ENCODE peak calls at places on chromosomes 1 and 21, in nine cellular contexts. S is cardiac muscle cell; K is kidney; C is mucosa of descending colon; D is transverse colon; B is fibroblast of villous mesenchyme; E is left lung; V is fibroblast of pulmonary artery; W is CD8-positive, alpha-beta T cell. M is an unnamed sample.

GRCh38 chr1:94383966-94384408 is 34.2 kb upstream of the ABCD3 start:
- DNase-seq in S (peak), K (no peak), C (peak), D (peak), B (peak), E (no peak), V (peak), W (no peak), M (peak)

GRCh38 chr1:113890816-113891215 is 3.4 kb upstream of the BCL2L15 start:
- DNase-seq in S (no peak), K (no peak), C (no peak), D (no peak), B (no peak), E (no peak), V (no peak), W (no peak), M (no peak)

GRCh38 chr1:7223334-7224080 is 438.3 kb downstream of the CAMTA1 start:
- DNase-seq in S (peak), K (no peak), C (no peak), D (no peak), B (peak), E (no peak), V (peak), W (no peak), M (peak)

GRCh38 chr1:230308039-230308438 is 118.1 kb downstream of the PGBD5 start:
- DNase-seq in S (peak), K (peak), C (peak), D (peak), B (peak), E (peak), V (peak), W (no peak), M (peak)

GRCh38 chr1:207495816-207496792 is at the start of gene CR1:
- DNase-seq in S (peak), K (peak), C (peak), D (peak), B (no peak), E (peak), V (peak), W (peak), M (no peak)

GRCh38 chr21:25307489-25307888 is 299.8 kb downstream of the MRPL39 start:
- DNase-seq in S (no peak), K (no peak), C (no peak), D (no peak), B (no peak), E (no peak), V (no peak), W (no peak), M (peak)

GRCh38 chr1:202162049-202162417 is 1.6 kb upstream of the PTPN7 start:
- DNase-seq in S (no peak), K (peak), C (no peak), D (peak), B (no peak), E (no peak), V (no peak), W (peak), M (no peak)

GRCh38 chr1:18907021-18907913 is 4.9 kb upstream of the ALDH4A1 start:
- DNase-seq in S (peak), K (no peak), C (peak), D (peak), B (peak), E (peak), V (peak), W (peak), M (peak)

GRCh38 chr1:111516008-111516535 is 12.6 kb upstream of the ADORA3 start:
- DNase-seq in S (peak), K (no peak), C (no peak), D (peak), B (peak), E (no peak), V (peak), W (peak), M (peak)

GRCh38 chr1:183553769-183554168 is 36.5 kb downstream of the NCF2 start:
- DNase-seq in S (peak), K (no peak), C (no peak), D (no peak), B (peak), E (no peak), V (no peak), W (no peak), M (no peak)

GRCh38 chr1:225699336-225699735 is 46.4 kb upstream of the ENAH start:
- DNase-seq in S (peak), K (no peak), C (no peak), D (no peak), B (peak), E (no peak), V (peak), W (no peak), M (peak)

GRCh38 chr1:53460666-53461328 is 1.6 kb downstream of the DMRTB1 start:
- DNase-seq in S (no peak), K (no peak), C (no peak), D (no peak), B (no peak), E (no peak), V (no peak), W (no peak), M (no peak)

GRCh38 chr1:152167835-152168534 is 9.0 kb upstream of the RPTN start:
- DNase-seq in S (peak), K (no peak), C (no peak), D (no peak), B (peak), E (no peak), V (peak), W (no peak), M (peak)

GRCh38 chr1:152166966-152167365 is 7.9 kb upstream of the RPTN start:
- DNase-seq in S (no peak), K (no peak), C (no peak), D (no peak), B (no peak), E (no peak), V (no peak), W (no peak), M (no peak)

GRCh38 chr1:152165291-152166077 is 6.5 kb upstream of the RPTN start:
- DNase-seq in S (no peak), K (no peak), C (no peak), D (no peak), B (no peak), E (no peak), V (no peak), W (no peak), M (no peak)

GRCh38 chr1:152162826-152163463 is 3.9 kb upstream of the RPTN start:
- DNase-seq in S (peak), K (no peak), C (no peak), D (no peak), B (peak), E (no peak), V (peak), W (no peak), M (peak)

GRCh38 chr1:152164542-152165136 is 5.6 kb upstream of the RPTN start:
- DNase-seq in S (no peak), K (no peak), C (no peak), D (no peak), B (no peak), E (no peak), V (no peak), W (no peak), M (no peak)
- H3K4me3 ChIP-seq in S (no peak), K (no peak), C (no peak), D (no peak), B (no peak), E (no peak), V (no peak), W (no peak), M (no peak)

DNA sequence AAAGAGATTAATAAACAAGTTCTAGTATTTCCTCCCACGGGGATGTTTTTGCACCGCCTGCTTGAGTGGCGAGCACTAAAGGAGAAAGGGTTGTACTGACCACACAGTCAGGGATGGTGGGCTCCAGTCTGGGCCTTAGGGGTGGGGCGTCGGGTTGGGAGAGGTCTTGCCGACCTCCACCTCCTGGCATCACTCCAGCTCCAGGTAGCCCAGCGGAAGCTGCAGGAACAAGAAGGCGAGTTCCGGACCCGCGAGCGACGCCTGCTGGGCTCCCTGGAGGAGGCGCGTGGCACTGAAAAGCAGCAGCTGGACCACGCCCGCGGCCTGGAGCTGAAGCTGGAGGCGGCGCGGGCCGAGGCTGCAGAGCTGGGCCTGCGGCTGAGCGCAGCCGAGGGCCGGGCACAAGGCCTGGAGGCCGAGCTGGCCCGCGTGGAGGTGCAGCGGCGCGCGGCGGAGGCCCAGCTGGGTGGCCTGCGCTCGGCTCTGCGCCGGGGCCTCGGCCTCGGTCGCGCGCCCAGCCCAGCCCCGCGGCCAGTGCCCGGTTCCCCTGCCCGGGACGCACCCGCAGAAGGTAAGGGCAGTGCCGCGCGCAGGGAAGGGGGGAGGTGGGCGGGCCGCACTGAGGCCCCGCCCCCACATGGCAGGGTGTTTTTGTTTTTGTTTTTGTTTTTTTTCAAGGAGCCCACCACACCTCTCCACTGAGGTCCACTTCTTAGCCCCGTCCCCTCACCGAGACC is 19.7 kb downstream of the MFAP2 start:
- DNase-seq in S (peak), K (peak), C (peak), D (peak), B (peak), E (peak), V (peak), W (peak), M (peak)
- TF ChIP-seq CTCF in S (peak), K (peak), C (peak), D (peak), B (peak), E (peak), V (peak), W (peak), M (peak)

GRCh38 chr1:9294910-9295636 is 2.4 kb downstream of the SPSB1 start:
- DNase-seq in S (peak), K (no peak), C (peak), D (peak), B (peak), E (no peak), V (peak), W (no peak), M (peak)

GRCh38 chr1:9294440-9294773 is 1.7 kb downstream of the SPSB1 start:
- DNase-seq in S (peak), K (no peak), C (no peak), D (no peak), B (peak), E (no peak), V (peak), W (no peak), M (peak)

GRCh38 chr1:9296850-9297249 is 4.2 kb downstream of the SPSB1 start:
- DNase-seq in S (no peak), K (no peak), C (no peak), D (no peak), B (peak), E (no peak), V (no peak), W (no peak), M (no peak)

GRCh38 chr1:9297831-9298230 is 5.1 kb downstream of the SPSB1 start:
- DNase-seq in S (no peak), K (no peak), C (no peak), D (no peak), B (no peak), E (no peak), V (no peak), W (no peak), M (no peak)

GRCh38 chr1:9295884-9296283 is 3.2 kb downstream of the SPSB1 start:
- DNase-seq in S (no peak), K (no peak), C (no peak), D (no peak), B (no peak), E (no peak), V (no peak), W (no peak), M (no peak)
- H3K4me3 ChIP-seq in S (no peak), K (no peak), C (no peak), D (no peak), B (no peak), E (no peak), V (no peak), W (no peak), M (peak)

DNA sequence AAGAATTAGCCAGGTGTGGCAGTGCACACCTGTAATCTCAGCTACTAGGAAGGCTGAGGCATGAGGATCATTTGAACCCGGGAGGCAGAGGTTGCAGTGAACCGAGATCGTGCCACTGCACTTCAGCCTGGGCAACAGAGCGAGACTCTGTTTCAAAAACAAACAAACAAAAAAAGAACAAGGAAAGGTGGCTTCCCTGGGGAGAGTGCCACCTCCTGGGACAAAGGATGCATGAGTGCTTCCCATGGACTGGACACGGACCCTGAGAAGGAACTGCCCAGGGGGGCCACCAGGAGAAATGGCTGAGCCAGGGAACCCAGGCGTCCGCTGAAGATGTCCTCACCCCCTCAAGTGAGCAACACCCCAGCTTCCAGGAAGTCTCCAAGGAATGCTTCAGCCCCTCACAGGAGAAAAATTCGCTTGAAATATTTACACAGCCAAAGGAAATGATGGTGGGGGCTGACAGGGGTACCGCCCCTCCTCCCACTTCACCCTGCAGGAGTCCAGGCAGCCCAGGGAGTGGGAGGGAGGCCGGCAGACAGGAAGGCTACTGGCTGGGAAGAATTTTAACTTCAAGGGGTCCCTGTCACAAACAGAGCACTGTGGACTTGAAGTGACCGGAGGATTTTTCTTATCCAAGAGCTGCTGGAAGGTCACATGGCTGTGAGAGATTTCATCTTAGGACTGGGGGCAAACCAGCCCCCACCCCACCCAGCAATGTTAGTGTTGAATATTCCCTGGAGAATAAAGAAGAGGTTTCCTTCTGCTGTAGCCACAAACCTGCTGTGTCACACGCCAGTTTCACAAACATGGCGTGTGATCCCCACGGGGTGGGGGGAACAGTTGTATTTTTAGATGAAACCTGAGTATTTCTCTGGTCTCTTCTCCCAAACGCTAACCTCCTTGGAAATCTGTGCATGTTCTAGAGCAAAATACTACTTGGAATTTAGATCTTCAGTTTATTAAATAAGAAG is 90.8 kb upstream of the SLC25A33 start:
- DNase-seq in S (no peak), K (no peak), C (no peak), D (no peak), B (peak), E (no peak), V (no peak), W (no peak), M (no peak)
- TF ChIP-seq CTCF in S (no peak), K (no peak), C (no peak), D (peak), B (peak), E (no peak), V (peak), W (no peak), M (no peak)

DNA sequence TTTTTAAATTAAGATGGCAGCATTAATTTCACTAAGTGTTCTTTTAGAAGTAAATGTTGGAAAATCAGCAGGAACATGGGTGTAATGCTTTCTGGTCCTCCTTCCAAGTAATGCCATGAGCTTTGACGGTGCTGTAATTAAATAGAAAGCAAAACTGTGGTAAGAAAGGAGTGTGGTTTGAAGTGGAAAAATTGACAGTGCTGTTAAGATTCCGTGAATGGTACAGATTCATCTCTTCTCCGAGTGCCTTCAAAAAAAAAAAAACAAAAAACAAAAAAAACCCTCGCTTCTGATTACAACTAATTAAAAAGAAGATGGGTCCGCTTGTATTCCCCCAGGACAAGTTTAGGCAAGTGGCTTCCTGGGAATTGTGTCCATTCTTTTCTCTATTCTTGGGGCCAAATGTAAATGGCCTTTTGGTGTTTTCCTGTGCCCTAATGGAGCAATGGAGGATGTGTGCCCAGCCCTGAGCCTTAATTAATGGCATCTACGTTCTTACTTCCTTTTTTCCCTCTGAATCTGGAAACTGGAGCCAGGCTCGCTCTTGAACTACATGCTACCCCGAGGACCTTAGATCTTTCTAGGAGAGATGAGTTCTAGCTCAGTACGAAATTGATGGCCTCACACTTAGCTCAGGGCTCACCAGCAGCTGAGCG is 5.1 kb downstream of the LMO4 start:
- DNase-seq in S (no peak), K (no peak), C (peak), D (no peak), B (peak), E (no peak), V (no peak), W (no peak), M (peak)
- H3K4me3 ChIP-seq in S (peak), K (peak), C (no peak), D (peak), B (peak), E (peak), V (peak), W (no peak), M (peak)

GRCh38 chr1:226723640-226724532 is 15.2 kb downstream of the ITPKB start:
- DNase-seq in S (peak), K (no peak), C (no peak), D (no peak), B (peak), E (no peak), V (peak), W (no peak), M (peak)

GRCh38 chr1:226719596-226720386 is 19.3 kb downstream of the ITPKB start:
- DNase-seq in S (no peak), K (no peak), C (no peak), D (no peak), B (no peak), E (peak), V (no peak), W (no peak), M (no peak)

GRCh38 chr1:226722240-226722900 is 16.7 kb downstream of the ITPKB start:
- DNase-seq in S (no peak), K (no peak), C (no peak), D (no peak), B (no peak), E (peak), V (no peak), W (no peak), M (no peak)

GRCh38 chr1:226725870-226726212 is 13.2 kb downstream of the ITPKB start:
- DNase-seq in S (no peak), K (no peak), C (no peak), D (no peak), B (no peak), E (no peak), V (no peak), W (no peak), M (no peak)

DNA sequence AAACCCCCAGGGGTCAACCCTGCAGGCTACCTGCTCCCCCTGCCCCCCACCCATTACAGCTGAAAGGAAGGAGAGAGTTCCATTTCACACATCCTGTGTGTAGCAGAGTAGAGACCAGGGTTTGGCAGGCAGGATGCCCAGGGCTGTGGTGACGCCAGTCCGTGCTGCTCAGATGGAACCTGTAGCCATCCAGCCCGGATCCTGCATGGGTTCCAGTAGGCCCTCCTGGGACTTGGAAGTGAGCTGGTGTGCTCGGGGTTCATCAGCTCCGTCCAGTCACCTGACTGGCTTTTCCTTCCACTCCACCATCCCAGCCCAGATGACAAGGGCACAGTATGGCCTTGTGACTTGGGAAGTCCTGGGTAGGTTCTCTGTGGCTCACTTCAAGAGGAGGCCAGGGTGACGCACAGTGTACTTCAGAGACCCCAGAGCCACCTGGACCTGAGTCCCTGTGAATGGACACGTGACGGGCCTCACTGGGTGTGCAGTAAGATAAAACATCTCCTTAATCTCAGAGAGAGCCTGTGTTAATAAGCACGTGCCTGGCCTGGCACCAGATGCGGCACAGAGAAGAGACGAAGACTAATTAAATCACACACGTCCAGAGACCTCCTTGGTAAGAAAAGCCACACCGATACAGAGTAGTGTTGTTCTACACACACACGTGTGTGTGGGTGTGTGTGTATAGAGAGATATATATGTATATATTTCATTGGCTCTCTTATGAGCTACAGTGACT is 16.0 kb downstream of the ITPKB start:
- DNase-seq in S (no peak), K (no peak), C (no peak), D (no peak), B (no peak), E (peak), V (no peak), W (peak), M (no peak)
- TF ChIP-seq CTCF in S (no peak), K (no peak), C (no peak), D (no peak), B (no peak), E (no peak), V (no peak), W (no peak), M (no peak)

DNA sequence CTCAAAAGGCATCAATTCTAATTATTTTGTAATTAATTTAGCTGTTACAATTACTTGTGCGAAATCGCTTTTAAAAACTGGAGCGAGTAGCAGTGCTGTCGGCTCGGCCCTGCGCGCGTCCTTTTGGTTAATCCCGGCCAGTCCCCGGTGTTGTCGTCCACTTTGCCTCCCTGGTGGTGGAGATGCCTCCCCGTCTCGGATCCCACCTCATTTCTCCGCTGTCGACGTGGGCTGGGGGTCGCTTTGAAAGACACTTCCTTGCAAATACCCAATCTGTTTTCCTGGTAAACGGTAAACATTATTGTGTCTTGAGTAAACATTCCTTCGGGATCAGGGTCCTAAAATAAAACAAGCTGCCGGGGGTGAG is 3.7 kb downstream of the FOXD3 start:
- DNase-seq in S (no peak), K (no peak), C (no peak), D (no peak), B (no peak), E (no peak), V (no peak), W (no peak), M (no peak)
- H3K4me3 ChIP-seq in S (no peak), K (no peak), C (no peak), D (no peak), B (no peak), E (no peak), V (no peak), W (no peak), M (no peak)

M was measured in fibroblast of the aortic adventitia.